ENCODE peak calls at places on chromosomes 1 and 21, in seven cellular contexts. F is tibial nerve, M is endothelial cell, D is A549, N is tibial artery, Y is BJ, C is foreskin fibroblast. S is an unnamed sample.

GRCh38 chr1:163650624-163651023 is 328.9 kb downstream of the NUF2 start:
- DNase-seq in F (no peak), M (no peak), D (no peak), N (no peak), Y (no peak), C (no peak), S (no peak)

GRCh38 chr1:54710841-54711240 is 4.8 kb upstream of the TTC4 start:
- DNase-seq in F (no peak), M (no peak), D (no peak), N (no peak), Y (no peak), C (no peak), S (no peak)

GRCh38 chr1:245205396-245205795 is 50.6 kb downstream of the KIF26B start:
- DNase-seq in F (no peak), M (no peak), D (no peak), N (no peak), Y (no peak), C (no peak), S (no peak)

GRCh38 chr1:65725064-65725463 is 67.6 kb upstream of the PDE4B start:
- DNase-seq in F (no peak), M (no peak), D (no peak), N (no peak), Y (no peak), C (no peak), S (no peak)

GRCh38 chr1:201450721-201451291 is 18.2 kb downstream of the PHLDA3 start:
- DNase-seq in F (no peak), M (peak), D (no peak), N (peak), Y (peak), C (peak), S (no peak)

GRCh38 chr1:117363591-117364048 is 3.6 kb upstream of the MAN1A2 start:
- DNase-seq in F (no peak), M (no peak), D (no peak), N (no peak), Y (no peak), C (peak), S (no peak)

GRCh38 chr1:161198877-161199431 is at the start of gene ADAMTS4:
- DNase-seq in F (peak), M (no peak), D (no peak), N (peak), Y (no peak), C (peak), S (peak)

GRCh38 chr1:206725053-206725963 is 40.6 kb downstream of the MAPKAPK2 start:
- DNase-seq in F (no peak), M (peak), D (peak), N (peak), Y (no peak), C (peak), S (no peak)

GRCh38 chr1:91765880-91766443 is 120.0 kb downstream of the TGFBR3 start:
- DNase-seq in F (no peak), M (no peak), D (no peak), N (no peak), Y (no peak), C (no peak), S (no peak)

GRCh38 chr1:52210044-52210443 is 68.2 kb downstream of the ZFYVE9 start:
- DNase-seq in F (no peak), M (no peak), D (no peak), N (no peak), Y (no peak), C (no peak), S (no peak)

GRCh38 chr1:178294654-178295053 is 200.8 kb downstream of the RASAL2 start:
- DNase-seq in F (no peak), M (no peak), D (no peak), N (no peak), Y (no peak), C (peak), S (no peak)

GRCh38 chr1:111256988-111257658 is 29.6 kb downstream of the CHI3L2 start:
- DNase-seq in F (no peak), M (no peak), D (no peak), N (no peak), Y (no peak), C (no peak), S (no peak)

GRCh38 chr1:199243423-199244061 is 604.7 kb downstream of the PTPRC start:
- DNase-seq in F (no peak), M (peak), D (peak), N (no peak), Y (no peak), C (peak), S (no peak)

GRCh38 chr1:186089938-186090337 is 285.1 kb downstream of the TPR start:
- DNase-seq in F (no peak), M (no peak), D (no peak), N (no peak), Y (no peak), C (no peak), S (no peak)

GRCh38 chr1:230194525-230194924 is 127.5 kb downstream of the GALNT2 start:
- DNase-seq in F (no peak), M (no peak), D (no peak), N (no peak), Y (no peak), C (no peak), S (no peak)

GRCh38 chr1:32072622-32073386 is at the start of gene TMEM39B:
- DNase-seq in F (peak), M (peak), D (peak), N (peak), Y (peak), C (peak), S (peak)

GRCh38 chr1:10514490-10515235 is 39.9 kb downstream of the PEX14 start:
- DNase-seq in F (no peak), M (no peak), D (peak), N (no peak), Y (no peak), C (peak), S (no peak)

GRCh38 chr1:186511761-186512637 is 51.1 kb upstream of the PDC start:
- DNase-seq in F (no peak), M (no peak), D (peak), N (peak), Y (no peak), C (no peak), S (no peak)

GRCh38 chr1:240401721-240402120 is 210.2 kb downstream of the GREM2 start:
- DNase-seq in F (no peak), M (no peak), D (no peak), N (no peak), Y (no peak), C (no peak), S (no peak)

GRCh38 chr1:74502858-74503257 is 9.6 kb downstream of the LRRC53 start:
- DNase-seq in F (no peak), M (no peak), D (no peak), N (no peak), Y (no peak), C (no peak), S (no peak)

GRCh38 chr1:176222196-176222595 is 15.1 kb upstream of the COP1 start:
- DNase-seq in F (no peak), M (no peak), D (no peak), N (no peak), Y (no peak), C (no peak), S (no peak)

GRCh38 chr1:244102471-244102870 is 51.4 kb downstream of the ZBTB18 start:
- DNase-seq in F (no peak), M (no peak), D (no peak), N (no peak), Y (no peak), C (no peak), S (no peak)

GRCh38 chr1:50970927-50971582 is 1.0 kb downstream of the CDKN2C start:
- DNase-seq in F (no peak), M (no peak), D (no peak), N (no peak), Y (no peak), C (peak), S (no peak)

GRCh38 chr1:3570081-3570986 is 41.0 kb downstream of the MEGF6 start:
- DNase-seq in F (no peak), M (no peak), D (no peak), N (no peak), Y (no peak), C (no peak), S (no peak)

GRCh38 chr1:235056937-235057336 is 71.7 kb downstream of the TOMM20 start:
- DNase-seq in F (no peak), M (no peak), D (peak), N (peak), Y (no peak), C (no peak), S (no peak)

GRCh38 chr21:38712076-38712475 is 93.7 kb upstream of the ETS2 start:
- DNase-seq in F (no peak), M (peak), D (peak), N (peak), Y (no peak), C (peak), S (no peak)

GRCh38 chr1:153587314-153587713 is 21.7 kb upstream of the S100A2 start:
- DNase-seq in F (no peak), M (no peak), D (no peak), N (peak), Y (no peak), C (no peak), S (no peak)

GRCh38 chr1:222820159-222820732 is 5.4 kb downstream of the DISP1 start:
- DNase-seq in F (no peak), M (no peak), D (no peak), N (no peak), Y (no peak), C (peak), S (no peak)

GRCh38 chr1:244100691-244101453 is 49.8 kb downstream of the ZBTB18 start:
- DNase-seq in F (no peak), M (no peak), D (no peak), N (no peak), Y (no peak), C (no peak), S (no peak)

GRCh38 chr1:77776007-77776725 is 3.3 kb upstream of the MIGA1 start:
- DNase-seq in F (no peak), M (no peak), D (no peak), N (no peak), Y (no peak), C (no peak), S (no peak)

GRCh38 chr1:96520542-96520941 is 201.0 kb upstream of the PTBP2 start:
- DNase-seq in F (peak), M (no peak), D (no peak), N (no peak), Y (no peak), C (peak), S (no peak)

GRCh38 chr1:205810448-205811157 is 2.4 kb downstream of the SLC41A1 start:
- DNase-seq in F (no peak), M (peak), D (peak), N (no peak), Y (no peak), C (peak), S (no peak)

DNA sequence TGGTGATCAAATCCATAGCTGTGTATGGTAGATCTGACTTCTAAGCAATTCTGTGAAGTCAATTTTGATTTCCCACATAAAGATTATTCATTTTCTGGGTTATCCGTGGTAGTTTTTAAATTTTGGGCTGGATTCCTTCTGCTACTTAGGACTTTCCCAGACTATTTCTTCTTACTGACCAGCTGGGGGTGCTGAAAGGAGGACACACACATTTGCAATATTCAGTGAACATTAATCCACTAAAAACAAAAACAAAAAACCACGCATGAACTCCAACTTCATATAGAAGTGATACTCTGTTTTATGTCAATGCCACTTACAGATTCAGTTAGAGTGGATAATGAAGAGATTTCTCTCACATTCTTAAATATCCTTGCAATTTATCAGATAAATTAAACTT is 105.4 kb downstream of the KCTD3 start:
- DNase-seq in F (no peak), M (no peak), D (no peak), N (no peak), Y (no peak), C (no peak), S (no peak)
- TF ChIP-seq CTCF in F (no peak), M (no peak), D (no peak), N (no peak), Y (no peak), C (peak), S (no peak)

DNA sequence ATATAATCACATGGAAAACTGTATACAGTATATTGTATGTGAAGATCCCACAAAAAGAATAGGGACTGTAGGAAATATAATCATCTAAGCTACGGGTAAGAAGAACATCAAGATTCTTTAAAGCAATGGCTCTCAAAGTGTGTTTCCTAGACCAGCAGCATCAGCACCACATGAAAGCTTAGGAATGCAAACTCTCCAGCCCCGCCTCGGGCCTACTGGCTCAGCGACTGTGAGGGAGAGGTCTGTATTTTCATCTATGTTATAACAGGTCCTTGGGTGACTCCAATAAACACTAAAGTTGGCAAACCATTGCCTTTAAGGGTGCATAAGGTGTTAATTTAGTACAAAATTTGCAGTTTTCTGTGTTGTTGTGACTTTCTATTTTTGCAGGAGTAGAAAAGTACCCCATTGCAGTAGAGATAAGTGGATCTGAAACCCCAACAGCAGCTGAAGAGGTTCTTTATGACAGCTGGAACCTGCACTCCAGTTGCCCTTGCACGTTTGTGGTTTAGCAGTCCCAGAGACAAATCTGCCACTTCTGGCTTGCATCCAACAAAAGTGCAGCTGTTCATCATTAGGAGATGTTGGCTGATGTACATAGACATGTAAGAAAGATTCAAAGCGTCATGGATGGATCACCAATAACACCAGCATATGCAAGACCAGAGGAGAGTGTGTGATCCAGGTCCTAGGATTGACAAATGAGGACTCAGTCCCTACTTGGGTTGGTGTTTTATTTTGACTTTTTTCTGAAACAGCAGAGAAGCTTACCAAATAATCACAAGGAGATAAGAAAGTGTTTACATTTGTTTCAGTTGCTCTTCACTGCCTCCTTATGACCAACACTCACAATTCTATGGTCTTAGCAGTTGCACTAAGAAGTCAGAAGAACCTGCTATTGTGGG is 15.9 kb upstream of the IFNAR1 start:
- DNase-seq in F (no peak), M (no peak), D (no peak), N (peak), Y (no peak), C (peak), S (no peak)
- TF ChIP-seq CTCF in F (no peak), M (no peak), D (no peak), N (no peak), Y (no peak), C (no peak), S (no peak)

DNA sequence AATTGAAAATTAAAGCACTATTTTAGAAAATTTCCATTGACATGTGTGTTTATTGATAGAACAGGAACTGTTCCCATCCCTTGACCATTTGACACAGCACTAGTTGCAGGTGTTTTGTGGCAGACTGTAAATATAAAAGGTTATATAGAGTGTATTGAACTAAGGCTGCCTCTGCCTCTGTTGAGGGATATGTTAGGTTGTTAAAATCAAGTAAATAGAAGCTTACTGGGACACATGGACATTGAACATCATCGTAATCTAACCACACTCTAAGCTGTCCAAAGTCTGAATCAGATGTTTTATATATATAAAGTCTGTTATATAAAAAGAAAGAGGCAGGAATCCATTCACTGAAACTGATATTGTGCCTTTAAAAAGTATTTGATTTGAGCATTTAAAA is 308.1 kb upstream of the PKN2 start:
- DNase-seq in F (no peak), M (no peak), D (no peak), N (no peak), Y (no peak), C (no peak), S (no peak)
- TF ChIP-seq CTCF in F (no peak), M (no peak), D (no peak), N (no peak), Y (no peak), C (no peak), S (no peak)

GRCh38 chr1:171266930-171267329 is 18.6 kb downstream of the FMO1 start:
- DNase-seq in F (no peak), M (no peak), D (no peak), N (no peak), Y (no peak), C (no peak), S (no peak)
- TF ChIP-seq CTCF in F (no peak), M (no peak), D (no peak), N (no peak), Y (peak), C (no peak), S (no peak)

GRCh38 chr21:40143822-40144525 is 276.7 kb downstream of the PCP4 start:
- DNase-seq in F (peak), M (peak), D (peak), N (no peak), Y (no peak), C (peak), S (no peak)
- TF ChIP-seq CTCF in F (peak), M (peak), D (peak), N (peak), Y (peak), C (peak), S (no peak)

DNA sequence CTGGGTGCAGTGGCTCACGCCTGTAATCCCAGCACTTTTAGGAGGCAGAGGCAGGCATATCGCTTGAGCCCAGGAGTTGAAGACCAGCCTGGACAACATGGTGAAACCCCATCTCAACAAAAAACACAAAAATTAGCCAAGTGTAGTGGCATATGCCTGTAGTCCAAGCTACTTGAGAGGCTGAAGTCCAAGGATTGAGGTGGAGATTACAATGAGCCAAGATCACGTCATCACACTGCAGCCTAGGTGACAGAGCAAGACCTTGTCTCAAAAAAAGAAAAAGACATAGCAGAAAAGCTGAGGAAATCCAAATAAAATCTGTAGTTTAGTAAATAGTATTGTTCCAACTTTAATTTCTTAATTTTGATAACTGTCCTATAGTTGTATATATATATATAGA is 11.5 kb upstream of the ASH1L start:
- DNase-seq in F (no peak), M (no peak), D (no peak), N (no peak), Y (no peak), C (no peak), S (no peak)
- TF ChIP-seq CTCF in F (no peak), M (no peak), D (no peak), N (no peak), Y (no peak), C (no peak), S (no peak)

GRCh38 chr1:23168462-23169218 is at the start of gene LUZP1:
- DNase-seq in F (peak), M (peak), D (peak), N (peak), Y (no peak), C (peak), S (peak)
- TF ChIP-seq CTCF in F (no peak), M (no peak), D (no peak), N (no peak), Y (no peak), C (no peak), S (no peak)

GRCh38 chr1:7755448-7755847 is 15.6 kb upstream of the VAMP3 start:
- DNase-seq in F (no peak), M (peak), D (peak), N (no peak), Y (no peak), C (no peak), S (no peak)
- TF ChIP-seq CTCF in F (no peak), M (no peak), D (no peak), N (no peak), Y (peak), C (peak), S (no peak)

S was measured in omental fat pad.